ENCODE peak calls at places on chromosomes 2 and 18, in nine cellular contexts. V is CD8-positive, alpha-beta T cell; Y is heart right ventricle; F is AG09319; Z is NCI-H524; R is putamen; A is EL; O is kidney epithelial cell; P is iPS-NIHi11. N is an unnamed sample.

GRCh38 chr2:104836253-104836652 is 17.7 kb upstream of the POU3F3 start:
- DNase-seq in R (no peak), P (no peak), F (no peak), O (no peak), Z (no peak), Y (no peak), V (no peak), A (no peak), N (no peak)

GRCh38 chr18:57035590-57035989 is 111.3 kb upstream of the BOD1L2 start:
- DNase-seq in P (no peak), A (no peak), Y (no peak), F (no peak), R (no peak), Z (no peak), O (no peak), V (no peak), N (no peak)

GRCh38 chr2:83342860-83343329 is 1116.2 kb downstream of the SUCLG1 start:
- DNase-seq in Y (no peak), R (no peak), Z (no peak), V (no peak), O (no peak), P (no peak), F (no peak), A (no peak), N (no peak)

GRCh38 chr2:215479536-215480240 is 43.8 kb upstream of the FN1 start:
- DNase-seq in P (peak; percentile 17), V (no peak), R (no peak), Z (no peak), Y (no peak), O (no peak), A (no peak), F (no peak), N (no peak)

GRCh38 chr18:48787523-48788151 is 163.1 kb downstream of the SMAD7 start:
- DNase-seq in P (no peak), Y (no peak), F (no peak), O (peak; percentile 16), Z (no peak), A (peak; percentile 16), R (no peak), V (no peak), N (no peak)

GRCh38 chr2:80459028-80459427 is 154.5 kb upstream of the LRRTM1 start:
- DNase-seq in O (peak; percentile 45), Y (no peak), P (no peak), F (no peak), A (no peak), Z (no peak), R (no peak), V (no peak), N (no peak)

GRCh38 chr2:908568-908967 is 42.1 kb upstream of the SNTG2 start:
- DNase-seq in V (no peak), O (no peak), R (no peak), P (no peak), F (no peak), Z (no peak), Y (no peak), A (no peak), N (no peak)

GRCh38 chr2:88545118-88545517 is 82.1 kb downstream of the EIF2AK3 start:
- DNase-seq in Z (peak; percentile 6), V (no peak), O (no peak), A (peak; percentile 67), P (peak; percentile 85), R (no peak), Y (no peak), F (no peak), N (no peak)

GRCh38 chr2:109438773-109439191 is 175.0 kb downstream of the SEPTIN10 start:
- DNase-seq in O (no peak), Y (no peak), R (peak; percentile 74), P (no peak), F (peak; percentile 27), V (no peak), Z (no peak), A (peak; percentile 70), N (no peak)

GRCh38 chr18:41038071-41038470 is 917.0 kb upstream of the PIK3C3 start:
- DNase-seq in A (no peak), O (no peak), Z (no peak), Y (no peak), V (no peak), R (no peak), F (no peak), P (no peak), N (no peak)

GRCh38 chr2:70994055-70994444 is 623 bp downstream of the TEX261 start:
- DNase-seq in V (no peak), P (no peak), F (no peak), Y (no peak), O (no peak), R (no peak), A (peak; percentile 24), Z (no peak), N (no peak)

GRCh38 chr2:69185807-69186206 is 172.8 kb downstream of the ANTXR1 start:
- DNase-seq in O (no peak), Z (no peak), Y (no peak), F (no peak), P (no peak), R (no peak), A (peak; percentile 85), V (no peak), N (no peak)

GRCh38 chr2:68152651-68153347 is 4.9 kb upstream of the PNO1 start:
- DNase-seq in O (no peak), Y (no peak), R (peak; percentile 69), V (no peak), F (no peak), A (no peak), P (no peak), Z (no peak), N (no peak)

GRCh38 chr2:190932524-190932923 is 51.9 kb downstream of the GLS start:
- DNase-seq in F (no peak), Z (no peak), R (no peak), V (no peak), Y (no peak), A (no peak), O (no peak), P (no peak), N (no peak)

GRCh38 chr18:20971886-20972267 is 139.7 kb downstream of the ROCK1 start:
- DNase-seq in F (no peak), R (no peak), P (peak; percentile 37), V (no peak), O (no peak), Z (no peak), Y (no peak), A (peak; percentile 48), N (no peak)

GRCh38 chr2:133658020-133658903 is 90.0 kb upstream of the NCKAP5 start:
- DNase-seq in Z (no peak), Y (no peak), R (no peak), V (no peak), A (peak; percentile 54), P (peak; percentile 39), O (no peak), F (no peak), N (no peak)

GRCh38 chr2:112835553-112836535 is 735 bp downstream of the IL1B start:
- DNase-seq in O (no peak), Y (no peak), V (no peak), A (no peak), P (no peak), R (no peak), F (no peak), Z (no peak), N (no peak)

GRCh38 chr2:23801396-23801795 is 125.5 kb downstream of the ATAD2B start:
- DNase-seq in Z (no peak), V (no peak), P (no peak), Y (no peak), O (no peak), R (no peak), F (peak; percentile 32), A (peak; percentile 37), N (no peak)